ENCODE peak calls at places on chromosomes 4 and X, in nine cellular contexts. S, N, X, P, V, G, B, U and Z are unnamed samples.

GRCh38 chrX:71671043-71671829 is 3.9 kb downstream of the LOC101059915 start:
- DNase-seq in S (no peak), G (no peak), U (no peak), V (no peak), P (no peak), B (no peak), N (no peak), X (no peak), Z (no peak)

GRCh38 chr4:67456577-67457196 is 88.6 kb downstream of the CENPC start:
- DNase-seq in G (no peak), B (no peak), P (no peak), V (no peak), S (peak; percentile 39), X (no peak), U (no peak), N (no peak), Z (no peak)

GRCh38 chr4:6687947-6688878 is 5.5 kb upstream of the S100P start:
- DNase-seq in U (no peak), N (no peak), G (no peak), V (no peak), B (no peak), P (no peak), X (no peak), S (peak; percentile 45), Z (no peak)

GRCh38 chr4:836003-836511 is 10.1 kb upstream of the CPLX1 start:
- DNase-seq in G (no peak), S (no peak), X (no peak), B (no peak), P (no peak), U (no peak), V (no peak), N (peak; percentile 71), Z (no peak)

GRCh38 chrX:107672955-107673378 is 44.7 kb downstream of the PRPS1 start:
- DNase-seq in X (peak; percentile 59), N (peak; percentile 83), U (peak; percentile 95), P (peak; percentile 90), G (peak; percentile 63), B (peak; percentile 66), S (peak; percentile 73), V (peak; percentile 77), Z (peak; percentile 62)

GRCh38 chrX:113512700-113513395 is 672.2 kb upstream of the AMOT start:
- DNase-seq in P (peak; percentile 86), X (no peak), G (peak; percentile 9), V (no peak), S (no peak), U (peak; percentile 54), B (peak; percentile 74), N (no peak), Z (no peak)

GRCh38 chrX:18353931-18354368 is 538 bp downstream of the SCML2 start:
- DNase-seq in B (no peak), V (no peak), S (peak; percentile 63), P (no peak), X (no peak), G (peak; percentile 26), U (no peak), N (peak; percentile 75), Z (peak; percentile 17)

GRCh38 chrX:107123750-107124149 is 5.1 kb upstream of the RBM41 start:
- DNase-seq in P (peak; percentile 31), G (no peak), N (no peak), U (no peak), X (no peak), B (no peak), V (no peak), S (no peak), Z (no peak)

GRCh38 chrX:148661035-148661434 is 160.6 kb downstream of the AFF2 start:
- DNase-seq in U (no peak), V (no peak), B (peak; percentile 34), S (no peak), P (peak; percentile 44), N (no peak), X (no peak), G (no peak), Z (no peak)

GRCh38 chrX:103248553-103248952 is 6.4 kb downstream of the TCEAL8 start:
- DNase-seq in B (peak; percentile 3), N (no peak), S (peak; percentile 10), P (peak; percentile 30), V (no peak), U (peak; percentile 49), X (no peak), G (peak; percentile 42), Z (no peak)

GRCh38 chr4:150581611-150582010 is 340 bp upstream of the MAB21L2 start:
- DNase-seq in P (no peak), G (no peak), S (peak; percentile 88), V (no peak), U (peak; percentile 90), X (no peak), B (peak; percentile 92), N (no peak), Z (no peak)

GRCh38 chr4:189838821-189839497 is 101.7 kb upstream of the FRG1 start:
- DNase-seq in P (no peak), U (no peak), X (no peak), S (no peak), G (no peak), B (no peak), N (no peak), V (no peak), Z (no peak)

GRCh38 chrX:119549327-119550016 is 15.7 kb downstream of the STEEP1 start:
- DNase-seq in V (no peak), N (no peak), U (no peak), X (no peak), P (no peak), S (no peak), B (no peak), G (no peak), Z (no peak)

GRCh38 chrX:119427024-119427794 is 28.1 kb downstream of the SLC25A43 start:
- DNase-seq in V (no peak), G (no peak), P (peak; percentile 53), U (peak; percentile 37), N (no peak), S (peak; percentile 10), B (peak; percentile 53), X (peak; percentile 21), Z (peak; percentile 15)

GRCh38 chrX:13357925-13358324 is 38.1 kb upstream of the ATXN3L start:
- DNase-seq in V (no peak), P (no peak), S (no peak), X (no peak), B (no peak), N (no peak), G (peak; percentile 81), U (peak; percentile 84), Z (no peak)

DNA sequence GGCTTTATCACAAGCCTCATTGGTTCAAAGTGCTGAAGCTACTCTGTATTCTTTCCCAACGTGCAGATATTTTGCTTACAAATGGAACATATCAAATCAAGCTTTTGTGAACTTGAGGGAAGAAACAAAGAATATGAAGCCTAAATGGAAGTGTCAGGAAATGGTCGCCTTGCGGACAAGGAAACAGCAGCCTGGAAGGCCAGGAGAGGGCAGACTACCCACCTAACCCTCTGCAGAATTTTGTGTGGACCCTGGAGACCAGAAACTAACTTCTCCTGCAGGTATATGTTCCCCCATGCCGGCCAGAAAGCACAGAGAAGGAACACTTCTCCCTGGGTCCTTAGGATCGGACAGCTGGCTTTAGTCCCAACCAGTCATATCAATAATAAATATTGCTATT is 1425.8 kb downstream of the PCDH7 start:
- DNase-seq in U (no peak), B (no peak), G (no peak), V (no peak), N (no peak), X (no peak), S (peak; percentile 44), P (no peak), Z (no peak)
- TF ChIP-seq CTCF in U (no peak), B (no peak), G (peak; percentile 8), V (no peak), N (no peak), X (no peak), S (peak; percentile 55), P (no peak), Z (no peak)

DNA sequence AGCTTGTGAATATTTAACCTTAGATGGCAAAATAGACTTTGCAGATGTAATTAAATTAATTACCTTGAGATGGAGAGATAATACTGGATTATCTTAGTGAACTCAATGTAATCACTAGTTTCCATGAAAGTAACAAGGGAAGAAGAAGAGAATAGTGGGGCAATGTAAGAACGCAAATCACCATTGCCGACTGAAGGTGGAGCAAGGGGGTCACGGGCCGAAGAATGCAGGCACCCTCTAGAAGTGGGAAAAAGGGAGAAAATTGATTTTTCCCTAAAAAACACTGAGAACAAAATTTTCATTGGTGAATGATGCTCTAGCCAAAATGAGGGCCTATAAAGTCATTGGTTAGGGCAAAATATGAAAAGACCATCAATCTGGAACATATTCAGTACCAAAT is 375.6 kb upstream of the EPHA5 start:
- DNase-seq in S (peak; percentile 35), V (no peak), N (no peak), G (no peak), B (no peak), U (no peak), P (no peak), X (no peak), Z (no peak)
- TF ChIP-seq CTCF in S (peak; percentile 44), V (no peak), N (no peak), G (no peak), B (no peak), U (no peak), P (no peak), X (no peak), Z (no peak)

DNA sequence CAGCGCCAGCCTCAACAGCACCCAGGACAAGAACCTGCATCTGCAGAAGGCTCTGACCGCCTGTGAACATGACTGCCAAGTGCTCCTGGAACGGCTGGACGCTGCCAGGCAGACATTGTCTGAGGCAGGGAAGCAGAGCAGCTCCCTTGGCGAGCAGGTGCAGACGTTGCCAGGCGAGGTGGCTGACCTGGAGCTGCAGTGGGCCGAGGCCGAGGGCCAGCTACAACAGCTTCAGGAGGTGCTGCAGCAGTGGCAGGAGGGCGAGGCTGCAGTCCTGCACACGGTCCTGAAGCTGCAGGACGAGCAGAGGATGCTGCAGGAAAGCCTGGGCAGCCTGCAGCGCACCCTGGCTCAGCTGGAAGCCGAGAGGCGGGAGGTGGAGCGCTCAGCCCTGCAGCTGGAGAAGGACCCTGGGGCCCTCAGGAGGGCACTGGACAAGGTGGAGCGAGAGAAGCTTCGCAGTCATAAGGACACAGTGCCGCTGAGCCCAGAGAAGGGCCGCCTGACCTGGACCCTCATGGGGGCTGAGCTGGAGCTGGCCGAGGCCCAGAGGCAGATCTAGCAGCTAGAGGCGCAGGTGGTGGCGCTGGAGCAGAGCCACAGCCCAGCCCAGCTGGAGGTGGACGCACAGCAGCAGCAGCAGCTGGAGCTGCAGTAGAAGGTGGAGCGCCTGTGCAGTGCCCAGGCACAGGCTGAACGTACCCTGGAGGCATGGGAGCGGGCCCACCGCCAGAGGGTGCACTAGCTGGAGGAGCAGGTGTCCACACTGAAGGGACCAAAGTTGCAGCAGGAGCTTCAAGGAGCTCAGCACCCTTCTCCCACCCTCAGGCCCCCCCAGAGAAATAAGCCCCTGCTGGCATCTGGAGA is 16.4 kb downstream of the SMIM10L2A start:
- DNase-seq in S (peak; percentile 38), V (no peak), U (no peak), B (no peak), G (no peak), N (peak; percentile 31), X (no peak), P (no peak), Z (no peak)
- TF ChIP-seq CTCF in S (peak; percentile 25), V (no peak), U (no peak), B (no peak), G (no peak), N (no peak), X (peak; percentile 3), P (no peak), Z (no peak)

DNA sequence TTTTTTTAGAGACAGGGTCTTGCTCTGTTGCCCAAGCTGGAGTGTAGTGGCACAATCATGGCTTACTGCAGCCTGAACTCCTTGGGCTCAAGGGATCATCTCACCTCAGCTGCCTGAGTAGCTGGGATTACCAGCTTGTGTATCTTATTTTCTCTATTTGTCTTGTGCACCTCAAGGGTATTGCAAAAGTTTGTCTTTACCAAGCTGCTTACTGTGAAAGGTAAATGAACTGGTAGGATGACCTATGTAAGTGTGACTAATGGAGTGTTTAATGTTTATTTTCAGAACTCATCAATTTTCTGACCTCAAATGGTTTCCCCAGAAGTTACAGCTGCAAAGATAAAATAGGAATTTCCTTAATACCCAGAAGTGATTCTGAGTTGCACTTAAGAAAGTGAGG is 5.3 kb upstream of the FGA start:
- DNase-seq in P (peak; percentile 23), G (no peak), X (no peak), S (no peak), V (no peak), B (peak; percentile 84), N (no peak), U (peak; percentile 56), Z (no peak)
- TF ChIP-seq CTCF in P (no peak), G (no peak), X (no peak), S (no peak), V (no peak), B (no peak), N (no peak), U (no peak), Z (no peak)